ENCODE peak calls at places on chromosomes 5 and 9, in seven cellular contexts. B is T-helper 17 cell; H is AG08395; M is PC-9; S is activated T-cell treated with anti-CD3 and anti-CD28 coated beads, Interleukin-2, amount 50 U/mL, for 4 hours; E is fibroblast of lung; J is lower leg skin. Z is an unnamed sample.
A peak's percentile ranks its signal among the peaks of the same experiment; 100 is the strongest.

GRCh38 chr5:104355350-104355749 is 792.8 kb upstream of the NUDT12 start:
- DNase-seq in B (no peak), H (no peak), M (no peak), S (no peak), E (no peak), J (no peak), Z (no peak)

GRCh38 chr9:97788763-97789663 is 64.0 kb upstream of the FOXE1 start:
- DNase-seq in B (no peak), H (no peak), M (no peak), S (no peak), E (no peak), J (no peak), Z (no peak)

GRCh38 chr5:10704949-10705621 is 55.9 kb downstream of the DAP start:
- DNase-seq in B (no peak), H (peak; percentile 61), M (peak; percentile 62), S (no peak), E (peak; percentile 83), J (no peak), Z (peak; percentile 44)

GRCh38 chr5:107567901-107568671 is 102.7 kb downstream of the EFNA5 start:
- DNase-seq in B (no peak), H (no peak), M (no peak), S (no peak), E (no peak), J (no peak), Z (no peak)

GRCh38 chr9:71357346-71357745 is 235.9 kb upstream of the TRPM3 start:
- DNase-seq in B (no peak), H (no peak), M (no peak), S (no peak), E (no peak), J (no peak), Z (no peak)

GRCh38 chr5:91293131-91293530 is 90.0 kb downstream of the ARRDC3 start:
- DNase-seq in B (no peak), H (no peak), M (peak; percentile 35), S (no peak), E (no peak), J (no peak), Z (no peak)

GRCh38 chr5:159912033-159912800 is 4.1 kb upstream of the ADRA1B start:
- DNase-seq in B (no peak), H (peak; percentile 73), M (peak; percentile 77), S (no peak), E (peak; percentile 72), J (no peak), Z (no peak)

GRCh38 chr9:34508951-34509350 is 13.8 kb downstream of the ENHO start:
- DNase-seq in B (no peak), H (no peak), M (no peak), S (no peak), E (no peak), J (peak; percentile 49), Z (no peak)

GRCh38 chr9:136567651-136568287 is 21.9 kb upstream of the NOTCH1 start:
- DNase-seq in B (no peak), H (peak; percentile 89), M (peak; percentile 89), S (no peak), E (peak; percentile 77), J (peak; percentile 95), Z (no peak)

GRCh38 chr5:100901851-100902341 is 1.2 kb downstream of the ST8SIA4 start:
- DNase-seq in B (peak; percentile 32), H (no peak), M (peak; percentile 9), S (peak; percentile 60), E (peak; percentile 29), J (no peak), Z (peak; percentile 65)

GRCh38 chr5:173512637-173513435 is 103.6 kb downstream of the BOD1 start:
- DNase-seq in B (no peak), H (no peak), M (no peak), S (no peak), E (no peak), J (no peak), Z (no peak)

GRCh38 chr5:64914396-64914795 is 145.7 kb downstream of the CWC27 start:
- DNase-seq in B (no peak), H (no peak), M (no peak), S (no peak), E (no peak), J (no peak), Z (no peak)

GRCh38 chr5:171249460-171249859 is 59.6 kb upstream of the TLX3 start:
- DNase-seq in B (no peak), H (no peak), M (no peak), S (no peak), E (no peak), J (no peak), Z (no peak)

GRCh38 chr9:7320139-7320538 is 479.4 kb downstream of the DMAC1 start:
- DNase-seq in B (no peak), H (peak; percentile 85), M (no peak), S (no peak), E (peak; percentile 99), J (no peak), Z (no peak)

GRCh38 chr9:125756499-125756898 is 9.3 kb downstream of the PBX3 start:
- DNase-seq in B (no peak), H (no peak), M (no peak), S (no peak), E (no peak), J (no peak), Z (no peak)